ENCODE peak calls at places on chromosomes 1 and 21, in seven cellular contexts. Q, F, M, Y, B, T and L are unnamed samples.

GRCh38 chr1:200075938-200076546 is 48.5 kb downstream of the NR5A2 start:
- DNase-seq in T (peak; percentile 84), B (no peak), M (peak; percentile 49), Q (peak; percentile 23), F (peak; percentile 83), Y (no peak), L (peak; percentile 6)

GRCh38 chr21:39317134-39318090 is 4.0 kb upstream of the BRWD1 start:
- DNase-seq in T (no peak), Q (no peak), M (no peak), Y (no peak), B (no peak), F (no peak), L (no peak)

GRCh38 chr1:147078606-147079399 is 93.5 kb downstream of the PRKAB2 start:
- DNase-seq in M (no peak), Q (no peak), Y (no peak), T (no peak), F (no peak), B (no peak), L (no peak)

GRCh38 chr1:227355542-227356270 is 37.4 kb upstream of the CDC42BPA start:
- DNase-seq in Y (no peak), T (no peak), B (no peak), Q (no peak), F (no peak), M (no peak), L (no peak)

GRCh38 chr21:34690041-34690792 is 21.4 kb downstream of the CLIC6 start:
- DNase-seq in Y (no peak), F (peak; percentile 43), M (peak; percentile 49), Q (peak; percentile 64), T (no peak), B (no peak), L (no peak)

GRCh38 chr1:58047265-58047858 is 499.2 kb downstream of the OMA1 start:
- DNase-seq in Q (no peak), Y (no peak), F (no peak), T (peak; percentile 32), B (peak; percentile 58), M (no peak), L (no peak)

GRCh38 chr1:241592273-241592958 is 47.8 kb downstream of the CHML start:
- DNase-seq in B (no peak), F (no peak), M (peak; percentile 99), T (peak; percentile 90), Y (no peak), Q (no peak), L (no peak)

GRCh38 chr1:66476774-66477173 is 57.2 kb upstream of the SGIP1 start:
- DNase-seq in F (no peak), T (peak; percentile 52), B (no peak), M (no peak), Q (no peak), Y (no peak), L (no peak)

GRCh38 chr1:218374972-218375371 is 29.8 kb downstream of the TGFB2 start:
- DNase-seq in Q (no peak), Y (no peak), B (no peak), F (no peak), T (peak; percentile 27), M (peak; percentile 33), L (no peak)

GRCh38 chr1:155688318-155689121 is at the start of the genes DAP3 and YY1AP1:
- DNase-seq in M (peak; percentile 91), Q (peak; percentile 93), Y (no peak), T (peak; percentile 94), F (peak; percentile 91), B (peak; percentile 98), L (peak; percentile 92)
- H3K4me3 ChIP-seq in M (peak within 1 kb of the TSS; percentile 56), Q (peak within 1 kb of the TSS; percentile 99), Y (peak within 1 kb of the TSS; percentile 75), T (peak within 1 kb of the TSS; percentile 95), F (peak within 1 kb of the TSS; percentile 79), B (peak within 1 kb of the TSS; percentile 72), L (peak within 1 kb of the TSS; percentile 97)

DNA sequence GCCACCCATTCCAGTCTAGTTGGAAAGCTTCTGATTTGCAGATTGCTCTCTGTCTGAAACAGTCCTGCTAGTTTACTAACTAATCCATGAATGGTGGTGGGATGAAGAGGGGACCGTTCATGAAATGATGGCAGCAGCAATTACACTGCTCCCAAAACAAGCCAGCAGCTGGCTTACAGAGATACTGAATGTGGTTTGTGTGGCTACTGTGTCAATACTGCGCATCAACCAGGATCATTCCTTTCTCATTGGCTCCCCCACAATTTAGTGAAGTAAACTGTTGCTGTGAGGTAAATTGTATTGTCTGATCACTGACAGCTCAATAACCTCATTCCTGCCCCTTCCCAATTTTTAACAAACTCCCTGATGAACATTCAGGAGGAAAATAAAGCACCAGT is 191.3 kb upstream of the LMO4 start:
- DNase-seq in Q (no peak), M (no peak), F (no peak), T (no peak), B (no peak), Y (no peak), L (no peak)
- H3K27ac ChIP-seq in Q (no peak overlapping the region), M (no peak overlapping the region), F (no peak overlapping the region), T (no peak overlapping the region), B (no peak overlapping the region), Y (no peak overlapping the region), L (no peak overlapping the region)

DNA sequence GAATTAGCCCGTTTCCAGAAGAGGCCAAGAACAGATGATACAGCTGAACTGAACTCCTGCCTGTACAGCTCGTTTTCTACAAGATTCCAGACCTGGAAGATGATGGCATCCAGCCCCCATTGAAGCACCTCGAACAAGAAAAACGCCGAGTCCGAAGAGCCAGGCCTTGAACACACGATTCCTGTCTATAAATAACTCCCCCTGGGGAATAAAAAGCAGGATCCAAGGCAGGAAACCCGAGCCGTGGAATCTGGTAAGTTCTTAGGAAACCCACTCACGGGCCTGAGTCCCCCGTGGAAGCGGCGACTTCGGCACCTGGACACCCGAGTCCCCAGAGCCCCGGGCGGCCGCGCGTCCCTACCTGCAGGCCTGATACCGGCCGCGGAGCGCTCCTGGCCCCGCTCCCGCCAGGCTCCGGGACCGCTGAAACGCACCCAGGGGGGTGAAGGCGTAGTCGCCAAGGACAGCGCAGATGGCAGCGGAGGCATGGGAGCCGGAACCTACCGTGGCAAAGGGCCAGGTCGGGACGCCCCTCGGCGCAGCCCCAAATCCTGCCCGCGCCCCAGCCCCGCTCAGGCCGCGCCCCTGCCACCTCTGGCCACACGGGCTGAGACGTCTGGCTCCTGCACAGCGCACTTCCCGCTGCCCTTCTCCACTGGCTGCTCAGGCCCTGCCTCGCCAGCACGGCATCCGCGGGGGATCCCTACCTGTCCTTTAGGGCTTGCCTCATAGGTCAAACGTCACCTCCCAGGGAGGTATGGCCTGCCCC is 14.0 kb upstream of the HLCS start:
- DNase-seq in T (peak; percentile 58), M (no peak), B (no peak), Y (no peak), F (peak; percentile 66), Q (peak; percentile 36), L (peak; percentile 38)
- H3K4me3 ChIP-seq in T (peak overlapping the region; percentile 67), M (peak overlapping the region; percentile 24), B (no peak overlapping the region), Y (peak overlapping the region; percentile 40), F (peak overlapping the region; percentile 35), Q (peak overlapping the region; percentile 36), L (peak overlapping the region; percentile 37)

DNA sequence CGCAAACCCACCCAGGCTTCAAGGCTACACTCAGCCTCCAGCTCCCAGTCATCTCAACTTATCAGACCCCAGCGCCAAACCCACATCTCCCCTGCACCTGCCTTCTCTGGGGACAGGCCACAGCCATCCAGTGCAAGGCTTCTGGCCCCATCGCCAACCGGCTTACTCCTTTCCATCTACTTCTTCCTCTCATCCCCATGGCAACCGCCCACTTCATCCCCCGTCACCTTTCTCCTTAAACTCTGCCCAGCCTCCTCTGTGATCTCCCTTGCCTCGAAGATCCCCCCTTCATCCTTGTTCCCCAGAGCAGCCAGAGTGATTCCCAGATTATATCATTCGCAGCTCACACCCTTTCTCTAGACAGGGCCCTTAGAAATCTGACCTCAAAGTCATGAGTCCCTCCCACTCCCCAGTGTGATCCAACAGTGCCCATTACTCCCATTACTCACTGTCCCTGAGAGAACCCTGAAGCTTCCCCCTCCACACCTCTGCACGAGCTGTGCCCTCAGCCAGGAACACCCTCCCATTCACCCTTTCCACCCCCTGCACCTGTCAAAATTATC is 2.5 kb downstream of the COL8A2 start:
- DNase-seq in B (no peak), M (no peak), T (no peak), Y (no peak), Q (no peak), F (no peak), L (no peak)
- H3K27ac ChIP-seq in B (no peak overlapping the region), M (no peak overlapping the region), T (no peak overlapping the region), Y (no peak overlapping the region), Q (no peak overlapping the region), F (peak overlapping the region; percentile 44), L (no peak overlapping the region)